ENCODE peak calls at places on chromosomes 5 and 9, in nine cellular contexts. B is naive thymus-derived CD4-positive, alpha-beta T cell; K is stimulated activated CD4-positive, alpha-beta T cell treated with anti-CD3 and anti-CD28 coated beads, TNF-alpha, amount 100 ng/mL, for 4 hours; U is LHCN-M2; F is cardiac fibroblast; E is hypothalamus; T is heart right ventricle; I is cardiac muscle cell; P is NCI-H345. X is an unnamed sample.

GRCh38 chr9:116737137-116737546 is 50.0 kb downstream of the TRIM32 start:
- DNase-seq in B (no peak), K (no peak), U (peak), F (peak), E (peak), T (peak), I (peak), P (peak), X (peak)

GRCh38 chr5:93829346-93829745 is 87.9 kb upstream of the POU5F2 start:
- DNase-seq in B (no peak), K (no peak), U (no peak), F (no peak), E (no peak), T (no peak), I (no peak), P (no peak), X (no peak)

GRCh38 chr5:139061856-139062255 is 136.3 kb downstream of the SIL1 start:
- DNase-seq in B (no peak), K (no peak), U (no peak), F (peak), E (peak), T (no peak), I (peak), P (peak), X (peak)

GRCh38 chr9:81653240-81653639 is 36.1 kb downstream of the TLE1 start:
- DNase-seq in B (no peak), K (no peak), U (no peak), F (peak), E (no peak), T (no peak), I (no peak), P (no peak), X (no peak)

GRCh38 chr5:107515521-107515920 is 155.2 kb downstream of the EFNA5 start:
- DNase-seq in B (no peak), K (no peak), U (no peak), F (no peak), E (no peak), T (no peak), I (no peak), P (no peak), X (no peak)

GRCh38 chr9:129702563-129702962 is 37.1 kb downstream of the PRRX2 start:
- DNase-seq in B (no peak), K (no peak), U (peak), F (peak), E (no peak), T (no peak), I (peak), P (no peak), X (no peak)

GRCh38 chr5:77935516-77936364 is 159.6 kb upstream of the TBCA start:
- DNase-seq in B (peak), K (no peak), U (peak), F (no peak), E (no peak), T (no peak), I (peak), P (no peak), X (no peak)

GRCh38 chr5:177426566-177427210 is at the start of gene GRK6:
- DNase-seq in B (peak), K (peak), U (peak), F (peak), E (no peak), T (peak), I (no peak), P (peak), X (no peak)

GRCh38 chr5:10453564-10453963 is 11.9 kb downstream of the ROPN1L start:
- DNase-seq in B (no peak), K (no peak), U (peak), F (peak), E (no peak), T (no peak), I (peak), P (no peak), X (no peak)

GRCh38 chr5:43631182-43631910 is 28.4 kb downstream of the NNT start:
- DNase-seq in B (peak), K (no peak), U (peak), F (peak), E (peak), T (peak), I (peak), P (peak), X (peak)

GRCh38 chr9:114030364-114030763 is 47.7 kb downstream of the AMBP start:
- DNase-seq in B (no peak), K (no peak), U (no peak), F (no peak), E (no peak), T (no peak), I (no peak), P (no peak), X (no peak)

GRCh38 chr5:135011355-135012032 is 22.5 kb downstream of the PITX1 start:
- DNase-seq in B (no peak), K (no peak), U (no peak), F (no peak), E (no peak), T (no peak), I (no peak), P (no peak), X (no peak)

GRCh38 chr5:61933787-61934626 is 372.0 kb upstream of the KIF2A start:
- DNase-seq in B (no peak), K (no peak), U (peak), F (peak), E (peak), T (no peak), I (peak), P (peak), X (peak)

GRCh38 chr9:111597852-111598729 is 1.4 kb downstream of the PTGR1 start:
- DNase-seq in B (peak), K (peak), U (peak), F (peak), E (peak), T (peak), I (peak), P (peak), X (peak)

GRCh38 chr5:93705896-93706295 is 35.5 kb downstream of the POU5F2 start:
- DNase-seq in B (no peak), K (no peak), U (no peak), F (peak), E (no peak), T (no peak), I (peak), P (no peak), X (no peak)

GRCh38 chr5:1536298-1537165 is 12.8 kb upstream of the LPCAT1 start:
- DNase-seq in B (peak), K (peak), U (peak), F (peak), E (no peak), T (no peak), I (peak), P (no peak), X (no peak)

GRCh38 chr9:132090771-132091170 is 11.1 kb upstream of the MED27 start:
- DNase-seq in B (no peak), K (no peak), U (peak), F (peak), E (no peak), T (no peak), I (peak), P (no peak), X (no peak)

GRCh38 chr9:136187197-136187596 is 17.7 kb downstream of the LHX3 start:
- DNase-seq in B (no peak), K (no peak), U (no peak), F (no peak), E (no peak), T (no peak), I (no peak), P (no peak), X (no peak)

GRCh38 chr9:37906312-37907239 is 2.6 kb upstream of the SLC25A51 start:
- DNase-seq in B (no peak), K (no peak), U (no peak), F (no peak), E (no peak), T (no peak), I (no peak), P (no peak), X (no peak)

GRCh38 chr9:104856413-104856941 is 71.5 kb downstream of the ABCA1 start:
- DNase-seq in B (no peak), K (no peak), U (no peak), F (peak), E (no peak), T (no peak), I (peak), P (peak), X (no peak)

GRCh38 chr5:148412124-148412523 is 28.4 kb downstream of the FBXO38 start:
- DNase-seq in B (no peak), K (no peak), U (no peak), F (no peak), E (no peak), T (no peak), I (no peak), P (no peak), X (no peak)

GRCh38 chr9:135960328-135961276 is 571 bp downstream of the UBAC1 start:
- DNase-seq in B (no peak), K (no peak), U (peak), F (peak), E (no peak), T (no peak), I (peak), P (no peak), X (no peak)

GRCh38 chr5:110536120-110537115 is 190.1 kb downstream of the TMEM232 start:
- DNase-seq in B (no peak), K (no peak), U (peak), F (no peak), E (peak), T (no peak), I (peak), P (no peak), X (no peak)